ENCODE peak calls at places on chromosomes 4 and X, in four cellular contexts. X is stomach, S is D341Med, T is foreskin fibroblast. M is an unnamed sample.

GRCh38 chr4:5755161-5755560 is 44.2 kb downstream of the EVC start:
- DNase-seq in T (no peak), X (no peak), S (no peak), M (no peak)

GRCh38 chrX:134237363-134237702 is 351 bp downstream of the CCDC160 start:
- DNase-seq in X (no peak), S (no peak), T (no peak), M (no peak)

GRCh38 chr4:61296115-61296514 is 96.0 kb downstream of the ADGRL3 start:
- DNase-seq in S (no peak), X (no peak), T (no peak), M (no peak)

GRCh38 chr4:13546855-13547562 is 2.7 kb upstream of the NKX3-2 start:
- DNase-seq in S (no peak), X (no peak), T (no peak), M (peak)

GRCh38 chr4:170325599-170325998 is 235.8 kb upstream of the AADAT start:
- DNase-seq in S (no peak), X (no peak), T (no peak), M (no peak)

GRCh38 chr4:27368781-27369180 is 508.1 kb downstream of the STIM2 start:
- DNase-seq in T (peak), X (no peak), S (no peak), M (no peak)

GRCh38 chr4:107780665-107781064 is 44.1 kb upstream of the SGMS2 start:
- DNase-seq in S (no peak), T (no peak), X (no peak), M (peak)

GRCh38 chr4:8542776-8543525 is 37.2 kb upstream of the GPR78 start:
- DNase-seq in X (no peak), S (no peak), T (peak), M (no peak)

GRCh38 chr4:142846105-142846728 is at the start of gene INPP4B:
- DNase-seq in S (peak), X (peak), T (peak), M (no peak)

GRCh38 chrX:119667111-119667928 is 25.6 kb downstream of the SEPTIN6 start:
- DNase-seq in T (no peak), S (no peak), X (no peak), M (no peak)

GRCh38 chr4:122117743-122118142 is 34.4 kb upstream of the BLTP1 start:
- DNase-seq in T (peak), X (no peak), S (no peak), M (no peak)

GRCh38 chrX:6968231-6968630 is 179.3 kb upstream of the STS start:
- DNase-seq in X (no peak), S (no peak), T (peak), M (no peak)

GRCh38 chr4:149108626-149109025 is 666.4 kb upstream of the NR3C2 start:
- DNase-seq in X (no peak), T (peak), S (no peak), M (no peak)

GRCh38 chr4:104404384-104404783 is 90.3 kb downstream of the CXXC4 start:
- DNase-seq in T (no peak), S (no peak), X (no peak), M (no peak)